ENCODE peak calls at places on chromosomes 2 and 18, in four cellular contexts. W is HCT116, F is GM23338, C is HL-60. J is an unnamed sample.
A peak's percentile ranks its signal among the peaks of the same experiment; 100 is the strongest.

GRCh38 chr2:1625281-1626001 is 118.9 kb downstream of the PXDN start:
- DNase-seq in W (peak; percentile 24), F (peak; percentile 97), C (no peak), J (peak; percentile 79)

GRCh38 chr18:54330768-54331548 is 26.7 kb downstream of the STARD6 start:
- DNase-seq in W (no peak), F (no peak), C (no peak), J (no peak)

GRCh38 chr18:58077329-58077728 is 33.3 kb downstream of the NEDD4L start:
- DNase-seq in W (no peak), F (no peak), C (no peak), J (no peak)

GRCh38 chr2:46481541-46482193 is 2.3 kb downstream of the TMEM247 start:
- DNase-seq in W (no peak), F (no peak), C (no peak), J (no peak)

GRCh38 chr2:100632021-100632420 is 69.2 kb downstream of the PDCL3 start:
- DNase-seq in W (no peak), F (no peak), C (no peak), J (no peak)

GRCh38 chr18:6752200-6752873 is 22.8 kb downstream of the ARHGAP28 start:
- DNase-seq in W (no peak), F (peak; percentile 95), C (no peak), J (no peak)

GRCh38 chr2:159090514-159091201 is 122.2 kb downstream of the TANC1 start:
- DNase-seq in W (no peak), F (no peak), C (no peak), J (no peak)

GRCh38 chr2:95526360-95527341 is 42.1 kb upstream of the TRIM43B start:
- DNase-seq in W (peak; percentile 29), F (peak; percentile 78), C (no peak), J (peak; percentile 80)

GRCh38 chr18:34734048-34734447 is 23.9 kb downstream of the DTNA start:
- DNase-seq in W (no peak), F (no peak), C (no peak), J (no peak)

GRCh38 chr18:67300498-67300897 is 216.0 kb downstream of the DSEL start:
- DNase-seq in W (no peak), F (peak; percentile 50), C (no peak), J (no peak)

GRCh38 chr2:78418041-78418440 is 607.5 kb upstream of the REG3G start:
- DNase-seq in W (no peak), F (no peak), C (no peak), J (no peak)

GRCh38 chr2:182077451-182078142 is 91.9 kb downstream of the PPP1R1C start:
- DNase-seq in W (peak; percentile 81), F (peak; percentile 83), C (peak; percentile 48), J (peak; percentile 28)

GRCh38 chr2:17171446-17172049 is 346.7 kb downstream of the RAD51AP2 start:
- DNase-seq in W (peak; percentile 29), F (peak; percentile 76), C (peak; percentile 4), J (peak; percentile 66)

GRCh38 chr2:239630618-239631286 is 229.9 kb upstream of the HDAC4 start:
- DNase-seq in W (no peak), F (no peak), C (no peak), J (no peak)

GRCh38 chr2:117980783-117981676 is 32.8 kb downstream of the CCDC93 start:
- DNase-seq in W (no peak), F (no peak), C (no peak), J (no peak)

GRCh38 chr2:165820296-165820695 is 26.2 kb upstream of the GALNT3 start:
- DNase-seq in W (no peak), F (no peak), C (no peak), J (no peak)

GRCh38 chr18:23812566-23813440 is 123.5 kb downstream of the LAMA3 start:
- DNase-seq in W (peak; percentile 15), F (peak; percentile 45), C (no peak), J (peak; percentile 34)

GRCh38 chr2:20359131-20359530 is 8.5 kb upstream of the PUM2 start:
- DNase-seq in W (no peak), F (no peak), C (no peak), J (no peak)

GRCh38 chr2:151315381-151315903 is 26.0 kb upstream of the NMI start:
- DNase-seq in W (no peak), F (no peak), C (no peak), J (no peak)

GRCh38 chr2:12716250-12717190 is at the start of gene TRIB2:
- DNase-seq in W (peak; percentile 61), F (peak; percentile 84), C (peak; percentile 63), J (peak; percentile 98)

GRCh38 chr2:62074233-62074632 is 121.7 kb upstream of the B3GNT2 start:
- DNase-seq in W (no peak), F (peak; percentile 56), C (no peak), J (no peak)

GRCh38 chr18:4004176-4004829 is 450.8 kb downstream of the DLGAP1 start:
- DNase-seq in W (peak; percentile 16), F (no peak), C (no peak), J (no peak)

GRCh38 chr2:201949036-201950012 is 84.3 kb upstream of the FZD7 start:
- DNase-seq in W (no peak), F (peak; percentile 69), C (no peak), J (peak; percentile 71)

GRCh38 chr2:221097568-221097915 is 474.6 kb downstream of the EPHA4 start:
- DNase-seq in W (no peak), F (no peak), C (no peak), J (no peak)

GRCh38 chr2:76268928-76269327 is 558.2 kb upstream of the GCFC2 start:
- DNase-seq in W (no peak), F (no peak), C (no peak), J (peak; percentile 25)

GRCh38 chr2:6866982-6867381 is 1.3 kb upstream of the CMPK2 start:
- DNase-seq in W (no peak), F (no peak), C (no peak), J (no peak)

GRCh38 chr2:105114551-105114950 is 76.7 kb downstream of the MRPS9 start:
- DNase-seq in W (peak; percentile 51), F (peak; percentile 59), C (no peak), J (peak; percentile 81)

GRCh38 chr2:24702800-24703199 is 90.4 kb downstream of the PTRHD1 start:
- DNase-seq in W (peak; percentile 83), F (no peak), C (no peak), J (no peak)

GRCh38 chr2:55118643-55119065 is 68.4 kb upstream of the RTN4 start:
- DNase-seq in W (no peak), F (no peak), C (no peak), J (no peak)

DNA sequence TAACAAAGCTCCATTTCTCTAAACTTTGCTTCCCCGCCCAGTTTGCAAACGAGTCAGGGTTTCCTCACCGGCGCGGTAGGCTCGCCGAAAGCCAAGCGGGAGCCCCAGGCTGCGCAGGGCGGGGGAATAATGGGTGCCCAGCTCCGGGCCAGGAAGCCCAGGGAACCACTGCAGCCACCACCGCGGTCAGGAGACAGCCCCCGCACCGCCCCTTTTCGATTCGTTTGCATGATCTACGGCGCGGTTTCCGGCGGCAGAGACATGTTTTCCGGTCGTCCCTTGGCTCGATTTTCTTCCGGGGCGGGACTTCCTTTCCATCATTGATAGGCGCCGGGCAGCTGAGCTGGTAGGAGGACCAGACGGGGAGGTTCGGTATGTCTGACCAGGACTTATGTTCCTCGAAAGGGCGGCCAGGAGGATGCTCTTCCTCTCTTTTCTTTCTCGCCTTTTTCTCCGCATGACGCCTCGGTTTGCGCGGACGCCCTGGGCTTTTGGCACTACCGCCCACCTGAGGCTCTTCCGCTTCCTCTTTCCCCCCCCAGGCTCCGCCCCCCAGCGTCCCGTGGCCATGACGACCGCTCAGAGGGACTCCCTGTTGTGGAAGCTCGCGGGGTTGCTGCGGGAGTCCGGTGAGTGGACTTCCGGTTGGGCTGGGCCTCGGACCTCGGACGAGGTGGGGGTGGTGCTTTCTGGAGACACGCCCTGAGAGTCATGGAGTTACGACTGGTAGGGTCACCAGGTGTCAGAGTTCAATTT is at the start of gene STK11IP:
- DNase-seq in W (peak; percentile 95), F (peak; percentile 99), C (peak; percentile 98), J (peak; percentile 98)
- TF ChIP-seq REST in W (no peak), F (no peak), C (peak; percentile 41), J (peak; percentile 59)

DNA sequence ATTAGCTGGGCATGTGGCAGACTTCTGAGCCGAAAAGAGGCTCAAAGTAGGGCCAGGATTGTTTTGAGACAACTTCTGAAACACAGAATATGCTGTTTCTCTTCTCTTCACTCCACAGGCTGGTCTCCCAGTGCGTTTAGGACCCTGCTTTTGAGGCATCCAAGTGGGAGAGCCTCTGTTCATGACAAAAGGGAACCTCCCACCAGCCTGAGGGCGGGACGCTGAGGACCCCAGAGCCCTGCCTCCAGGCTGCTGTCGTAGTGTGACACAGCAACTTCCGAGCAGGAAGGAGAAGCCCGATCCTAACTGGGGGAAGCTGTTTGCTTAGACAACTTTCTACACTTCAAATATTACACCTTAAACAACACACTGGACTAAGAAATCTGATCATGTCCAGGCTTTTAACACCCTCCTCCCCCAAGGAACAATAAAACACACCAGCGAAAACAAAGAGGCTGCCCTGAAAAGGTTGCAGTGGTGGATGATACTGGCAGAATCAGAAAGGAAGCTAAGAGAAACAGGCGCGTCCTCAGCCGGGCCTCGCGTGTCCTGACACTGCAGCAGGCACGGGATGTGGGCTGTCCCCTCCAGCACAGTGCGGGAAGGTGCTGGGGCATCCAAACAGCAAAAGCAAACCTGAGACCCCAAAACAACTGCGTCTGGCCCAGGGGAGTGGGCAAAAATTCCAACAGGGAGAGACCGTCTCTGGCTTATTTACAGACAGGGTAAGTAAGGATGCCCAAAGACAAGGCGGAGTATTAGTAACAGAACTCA is 9.3 kb downstream of the SERTAD2 start:
- DNase-seq in W (peak; percentile 59), F (peak; percentile 94), C (peak; percentile 88), J (no peak)
- TF ChIP-seq REST in W (no peak), F (no peak), C (no peak), J (no peak)

DNA sequence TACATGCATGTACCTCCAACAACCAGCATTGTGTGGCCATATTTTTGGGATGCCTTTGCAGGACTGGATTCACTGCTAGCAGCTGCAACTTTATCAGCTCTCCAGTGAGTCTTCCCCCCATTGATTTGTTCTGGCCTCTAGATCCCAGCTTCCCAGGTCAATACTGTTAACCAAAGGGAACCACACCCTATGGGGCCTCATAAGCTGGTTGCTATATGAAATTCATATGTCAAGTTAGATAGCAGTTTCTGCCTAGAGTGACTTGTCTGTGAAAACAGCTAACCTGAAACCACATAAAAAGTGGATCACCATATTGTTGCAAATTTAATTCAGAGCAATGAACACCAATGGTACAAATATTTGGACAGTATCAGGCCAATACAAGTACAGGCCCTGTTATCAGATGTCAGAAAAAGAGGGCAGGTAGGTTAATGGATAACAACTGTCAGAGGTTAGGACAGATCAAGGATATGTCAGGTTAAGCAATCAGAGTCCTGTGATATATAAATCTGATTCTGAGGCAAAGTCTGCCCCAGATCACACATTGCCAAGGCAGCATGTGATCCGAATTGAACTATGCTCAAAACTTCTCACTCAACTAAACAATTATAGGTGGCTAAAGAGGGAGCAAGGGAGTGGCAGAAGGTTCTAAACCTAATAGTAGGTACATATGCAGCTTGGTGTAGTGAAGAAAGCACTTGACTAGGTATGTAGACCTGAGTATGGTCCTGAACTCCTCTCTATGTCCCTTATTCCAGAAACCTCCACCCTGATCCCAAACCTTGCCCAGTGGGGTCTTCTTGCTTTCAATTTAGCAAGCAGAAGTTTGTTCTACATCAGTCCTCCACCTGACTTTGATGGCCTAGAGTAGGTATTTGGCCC is 310.2 kb upstream of the STON1 start:
- DNase-seq in W (no peak), F (no peak), C (no peak), J (no peak)
- TF ChIP-seq REST in W (no peak), F (no peak), C (no peak), J (no peak)

GRCh38 chr2:164599954-164600589 is 21.2 kb downstream of the GRB14 start:
- DNase-seq in W (peak; percentile 79), F (peak; percentile 91), C (peak; percentile 49), J (peak; percentile 55)

GRCh38 chr2:164600763-164601162 is 20.5 kb downstream of the GRB14 start:
- DNase-seq in W (no peak), F (no peak), C (no peak), J (no peak)

GRCh38 chr2:164606557-164606956 is 14.7 kb downstream of the GRB14 start:
- DNase-seq in W (no peak), F (no peak), C (no peak), J (no peak)

GRCh38 chr2:164609790-164610189 is 11.5 kb downstream of the GRB14 start:
- DNase-seq in W (no peak), F (no peak), C (no peak), J (no peak)

GRCh38 chr2:164605295-164605694 is 16.0 kb downstream of the GRB14 start:
- DNase-seq in W (no peak), F (no peak), C (no peak), J (no peak)
- TF ChIP-seq REST in W (no peak), F (no peak), C (no peak), J (no peak)